ENCODE peak calls at places on chromosomes 1 and 21, in four cellular contexts. A, V, R and P are unnamed samples.

GRCh38 chr21:25938673-25939395 is 204.1 kb downstream of the GABPA start:
- DNase-seq in A (no peak), V (no peak), R (no peak), P (peak; percentile 35)

GRCh38 chr1:201650608-201650933 is 111.6 kb downstream of the NAV1 start:
- DNase-seq in A (no peak), V (no peak), R (no peak), P (no peak)

GRCh38 chr1:179601093-179601492 is 9.5 kb downstream of the TDRD5 start:
- DNase-seq in A (no peak), V (no peak), R (no peak), P (no peak)

GRCh38 chr1:69776555-69776954 is 208.8 kb downstream of the LRRC7 start:
- DNase-seq in A (no peak), V (no peak), R (no peak), P (no peak)

GRCh38 chr1:150528997-150529396 is 13.4 kb downstream of the FALEC start:
- DNase-seq in A (no peak), V (peak; percentile 94), R (no peak), P (no peak)

GRCh38 chr1:58864654-58865053 is 80.8 kb upstream of the JUN start:
- DNase-seq in A (no peak), V (peak; percentile 50), R (no peak), P (no peak)

GRCh38 chr1:61921435-61921834 is 179.2 kb downstream of the PATJ start:
- DNase-seq in A (no peak), V (no peak), R (no peak), P (no peak)

GRCh38 chr1:169108897-169109560 is 2.5 kb downstream of the ATP1B1 start:
- DNase-seq in A (peak; percentile 60), V (no peak), R (no peak), P (peak; percentile 69)

GRCh38 chr1:119647734-119648619 is at the start of gene ZNF697:
- DNase-seq in A (peak; percentile 98), V (peak; percentile 96), R (peak; percentile 88), P (peak; percentile 98)

GRCh38 chr1:162709870-162710269 is 77.6 kb downstream of the DDR2 start:
- DNase-seq in A (no peak), V (no peak), R (no peak), P (no peak)

GRCh38 chr1:66294692-66295384 is 239.1 kb upstream of the SGIP1 start:
- DNase-seq in A (no peak), V (peak; percentile 68), R (no peak), P (no peak)

GRCh38 chr1:174157157-174157806 is 2.0 kb upstream of the RABGAP1L start:
- DNase-seq in A (no peak), V (no peak), R (no peak), P (no peak)

GRCh38 chr1:177274687-177275211 is 104.0 kb downstream of the BRINP2 start:
- DNase-seq in A (no peak), V (peak; percentile 83), R (no peak), P (no peak)

GRCh38 chr21:43209575-43210453 is 41.0 kb downstream of the CRYAA start:
- DNase-seq in A (no peak), V (peak; percentile 85), R (no peak), P (peak; percentile 43)
- TF ChIP-seq CTCF in A (no peak), V (no peak), R (no peak), P (no peak)

GRCh38 chr1:203666621-203667020 is 40.0 kb downstream of the ATP2B4 start:
- DNase-seq in A (no peak), V (no peak), R (no peak), P (no peak)
- H3K4me1 ChIP-seq in A (peaks cover 59% of the 10 kb centered on the region), V (peaks cover 46% of the 10 kb centered on the region), R (peaks cover 6% of the 10 kb centered on the region), P (peaks cover 10% of the 10 kb centered on the region)

GRCh38 chr21:20970691-20971090 is 27.5 kb upstream of the NCAM2 start:
- DNase-seq in A (no peak), V (no peak), R (no peak), P (no peak)

GRCh38 chr21:20968391-20968790 is 29.8 kb upstream of the NCAM2 start:
- DNase-seq in A (no peak), V (no peak), R (no peak), P (no peak)

GRCh38 chr21:20971296-20971921 is 26.8 kb upstream of the NCAM2 start:
- DNase-seq in A (no peak), V (peak; percentile 39), R (peak; percentile 33), P (peak; percentile 74)
- TF ChIP-seq CTCF in A (no peak), V (peak; percentile 54), R (peak; percentile 45), P (peak; percentile 79)

DNA sequence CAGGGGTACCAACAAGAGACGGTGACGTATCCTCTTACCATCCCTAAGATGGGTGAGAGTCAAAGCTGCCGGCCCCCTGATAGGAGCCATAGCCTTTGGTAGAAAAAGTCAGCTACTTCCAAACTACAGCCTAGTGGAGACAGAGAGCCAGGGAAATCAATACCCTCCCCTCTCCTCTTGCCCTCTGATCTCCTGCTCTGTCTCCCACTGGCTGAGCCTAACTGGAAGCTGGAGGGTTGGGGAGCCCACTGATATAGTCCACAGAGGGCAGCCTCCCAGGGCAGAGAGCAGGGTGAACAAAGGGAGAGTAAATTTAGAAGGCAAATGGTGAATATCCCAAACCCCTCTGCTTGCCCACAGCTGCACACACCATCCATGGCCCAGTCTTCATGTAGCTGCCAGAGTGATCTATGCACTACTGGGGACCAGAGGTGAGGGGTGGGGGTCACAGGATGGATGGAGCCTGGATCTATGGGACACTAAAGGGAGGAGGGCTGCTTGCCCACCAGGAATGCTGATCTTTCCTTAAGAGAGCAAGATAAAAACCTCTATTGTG is 80.0 kb downstream of the DHRS3 start:
- DNase-seq in A (no peak), V (no peak), R (no peak), P (no peak)
- H3K4me1 ChIP-seq in A (peaks cover 11% of the 10 kb centered on the region), V (peaks cover 23% of the 10 kb centered on the region), R (peaks cover 34% of the 10 kb centered on the region), P (no peaks in the 10 kb centered on the region)

GRCh38 chr1:221174598-221174997 is 295.4 kb downstream of the HLX start:
- DNase-seq in A (no peak), V (peak; percentile 16), R (no peak), P (peak; percentile 65)
- TF ChIP-seq CTCF in A (no peak), V (no peak), R (peak; percentile 19), P (peak; percentile 57)

DNA sequence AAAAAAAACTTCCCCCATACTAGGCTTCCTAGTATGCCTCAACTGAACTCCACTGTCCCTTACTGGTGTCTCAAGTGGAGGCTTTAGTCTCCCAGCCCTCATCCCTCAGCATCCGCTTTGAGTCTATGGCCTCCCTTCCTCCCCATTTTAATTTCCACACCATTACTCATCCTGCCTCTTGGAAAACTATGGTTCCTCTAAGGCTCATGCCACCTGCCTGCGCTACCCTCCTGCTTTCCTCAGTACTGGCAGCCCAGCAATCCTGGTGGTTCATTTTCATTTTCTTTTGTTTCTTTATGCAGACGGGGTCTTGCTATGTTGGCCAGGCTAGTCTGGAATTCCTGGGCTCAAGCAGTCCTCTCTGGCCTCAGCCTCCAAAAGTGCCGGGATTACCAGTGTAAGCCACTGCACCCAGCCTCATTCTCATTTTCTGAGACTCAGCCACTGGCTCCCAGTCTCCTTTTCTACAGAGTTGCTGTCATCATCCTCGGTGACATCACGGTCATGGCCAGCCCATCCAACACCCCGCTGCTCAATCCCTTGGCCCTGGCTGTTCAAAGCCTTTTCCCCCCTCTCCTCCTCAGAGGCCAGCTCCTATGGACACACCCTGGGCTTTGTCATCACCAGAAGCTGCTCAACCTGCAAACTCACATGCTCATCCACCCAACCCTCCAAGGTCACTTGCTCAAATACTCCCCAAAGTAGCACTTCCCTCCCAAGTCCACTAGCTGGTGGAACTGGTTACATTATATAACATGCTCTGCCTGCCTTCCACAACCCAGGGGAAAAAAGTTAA is 2.3 kb upstream of the PMVK start:
- DNase-seq in A (no peak), V (no peak), R (no peak), P (no peak)
- H3K4me1 ChIP-seq in A (peaks cover 48% of the 10 kb centered on the region), V (peaks cover 18% of the 10 kb centered on the region), R (peaks cover 30% of the 10 kb centered on the region), P (no peaks in the 10 kb centered on the region)

DNA sequence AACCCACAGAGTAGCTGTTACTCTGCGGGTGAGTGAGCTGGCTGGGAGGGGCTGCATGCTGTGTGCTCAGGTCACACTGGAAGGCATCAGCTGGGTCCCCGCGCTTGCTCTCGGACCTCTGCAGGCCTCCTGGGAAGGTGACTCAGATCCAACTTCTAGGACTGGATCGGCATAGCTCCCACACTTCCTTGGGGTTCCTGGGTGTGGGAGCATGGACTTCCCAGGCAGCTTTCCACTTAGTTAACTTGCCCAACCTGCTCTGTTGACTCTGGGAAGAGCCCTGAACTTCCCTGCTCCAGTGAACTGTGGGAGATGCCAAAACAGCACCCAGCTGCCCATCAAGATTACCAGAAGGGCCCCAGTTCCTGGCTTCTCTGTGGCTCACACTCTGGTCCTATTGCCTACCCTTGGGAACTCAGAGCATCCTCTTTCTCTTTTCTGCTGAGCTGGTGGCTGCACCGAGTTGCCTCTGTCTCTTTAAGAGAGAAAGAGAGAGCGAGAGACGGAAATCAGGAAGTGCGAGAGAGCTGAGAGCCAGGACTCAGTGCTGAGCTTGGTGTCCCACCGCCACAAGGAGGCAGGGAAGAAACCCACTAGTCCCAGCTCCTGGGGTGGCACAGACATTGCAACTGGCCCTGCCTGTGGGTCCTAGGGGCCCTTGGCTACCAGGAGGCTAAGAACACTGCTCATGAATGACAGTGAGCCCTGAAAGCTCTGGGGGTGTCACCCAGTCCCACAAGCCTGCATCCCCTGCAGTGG is at the start of gene IKBKE:
- DNase-seq in A (peak; percentile 64), V (peak; percentile 58), R (peak; percentile 45), P (no peak)
- TF ChIP-seq CTCF in A (peak; percentile 49), V (no peak), R (peak; percentile 42), P (no peak)

DNA sequence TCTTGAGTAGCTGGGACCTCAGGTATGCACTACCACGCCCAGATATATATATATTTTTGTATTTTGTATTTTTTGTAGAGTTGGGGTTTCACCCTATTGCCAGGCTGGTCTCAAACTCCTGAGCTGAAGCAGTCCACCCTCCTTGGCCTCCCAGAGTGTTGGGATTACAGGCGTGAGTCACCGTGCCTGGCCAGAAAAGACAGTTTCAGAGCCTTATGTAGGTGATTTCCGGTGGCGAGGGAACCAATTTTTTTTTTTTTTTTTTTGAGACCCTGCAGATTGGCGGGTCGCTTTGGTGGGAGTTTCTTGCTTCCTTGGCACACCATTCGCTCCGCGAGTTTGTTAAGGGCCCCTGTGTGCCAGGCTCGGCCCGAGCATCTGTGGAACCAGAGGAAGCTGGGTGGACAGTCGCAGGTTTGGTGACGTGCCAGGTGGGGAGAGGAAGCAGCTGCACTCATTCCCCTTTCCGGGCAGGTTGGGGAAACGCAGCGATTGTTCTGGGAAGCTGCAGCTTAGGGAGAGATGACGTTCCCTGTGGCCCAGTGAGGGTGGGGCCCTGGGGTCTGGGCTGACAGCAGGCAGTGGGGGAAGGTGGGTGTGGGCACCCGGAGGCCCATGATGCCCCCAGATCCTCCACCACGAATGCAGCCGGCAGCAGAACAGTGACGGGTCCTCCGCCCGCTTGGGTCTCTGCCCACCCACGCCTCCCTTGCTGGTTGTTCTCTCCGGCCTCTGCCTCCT is 25.1 kb downstream of the SPSB1 start:
- DNase-seq in A (no peak), V (peak; percentile 73), R (no peak), P (no peak)
- H3K4me1 ChIP-seq in A (peaks cover 70% of the 10 kb centered on the region), V (peaks cover 57% of the 10 kb centered on the region), R (no peaks in the 10 kb centered on the region), P (no peaks in the 10 kb centered on the region)

DNA sequence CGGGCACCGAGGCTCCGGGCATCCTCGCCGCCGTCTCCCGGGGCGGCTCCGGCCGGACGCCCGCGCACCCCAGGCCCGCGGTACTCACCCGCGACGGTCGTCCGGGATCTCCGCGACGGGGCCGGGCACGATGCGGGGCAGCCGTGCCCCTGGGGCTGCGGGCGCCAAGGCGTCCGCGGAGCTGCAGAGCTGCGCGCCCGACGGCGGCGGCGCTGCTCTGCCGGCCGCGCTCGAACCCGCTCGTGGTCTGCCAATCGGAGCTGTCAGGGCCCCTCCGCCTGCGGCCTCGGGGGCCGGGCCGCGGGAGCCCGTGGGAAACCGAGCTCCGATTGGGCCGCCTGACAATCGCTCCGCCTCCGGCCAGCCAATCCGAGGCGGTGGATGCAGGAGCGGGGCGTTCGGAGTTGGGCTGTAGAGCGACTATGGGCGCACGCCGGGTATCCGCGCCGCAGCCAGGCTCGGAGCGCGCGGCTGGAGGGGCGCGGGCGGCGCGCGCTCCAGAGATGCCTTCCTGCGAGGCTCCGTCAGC is 100.6 kb upstream of the SOD1 start:
- DNase-seq in A (peak; percentile 78), V (peak; percentile 87), R (no peak), P (peak; percentile 98)
- TF ChIP-seq CTCF in A (no peak), V (no peak), R (no peak), P (peak; percentile 13)